ENCODE peak calls at places on chromosomes 12 and 14, in four cellular contexts. K, P, B and S are unnamed samples.

GRCh38 chr12:106753526-106753925 is 21.0 kb upstream of the RIC8B start:
- DNase-seq in P (no peak), B (no peak), K (no peak), S (no peak)

GRCh38 chr12:118711185-118711584 is 270.2 kb upstream of the SRRM4 start:
- DNase-seq in P (no peak), K (no peak), B (no peak), S (no peak)

GRCh38 chr14:75793806-75794205 is 132.8 kb downstream of the TTLL5 start:
- DNase-seq in B (no peak), K (no peak), P (no peak), S (no peak)

GRCh38 chr14:96793547-96793946 is 3.6 kb upstream of the VRK1 start:
- DNase-seq in K (no peak), P (no peak), B (no peak), S (no peak)

GRCh38 chr12:49025463-49025862 is 6.9 kb upstream of the PRKAG1 start:
- DNase-seq in P (no peak), K (no peak), B (no peak), S (no peak)

GRCh38 chr12:47155457-47156166 is 75.9 kb upstream of the AMIGO2 start:
- DNase-seq in K (no peak), B (no peak), P (no peak), S (no peak)

GRCh38 chr14:105850853-105851581 is 324.6 kb downstream of the TMEM121 start:
- DNase-seq in P (no peak), K (no peak), B (no peak), S (no peak)

GRCh38 chr14:74514471-74514932 is 20.9 kb downstream of the ISCA2 start:
- DNase-seq in K (no peak), B (no peak), P (no peak), S (no peak)

GRCh38 chr14:56482306-56482705 is 97.3 kb upstream of the TMEM260 start:
- DNase-seq in B (no peak), P (no peak), K (peak; percentile 59), S (no peak)

GRCh38 chr12:57151741-57152407 is 4.5 kb upstream of the LRP1-AS start:
- DNase-seq in K (no peak), B (no peak), P (no peak), S (no peak)

GRCh38 chr14:54767450-54767849 is 135.2 kb downstream of the GCH1 start:
- DNase-seq in K (no peak), B (no peak), P (no peak), S (no peak)